ENCODE peak calls at places on chromosomes 3 and 15, in nine cellular contexts. One of them, this sample, is unnamed.

GRCh38 chr3:150544040-150544439 is 2.3 kb downstream of the SERP1 start:
- DNase-seq in Karpas-422: no peak
- DNase-seq in psoas muscle: no peak
- DNase-seq in heart left ventricle: no peak
- DNase-seq in lung: no peak
- DNase-seq in BJ: peak; percentile 49
- DNase-seq in brain microvascular endothelial cell: peak; percentile 33
- DNase-seq in left ventricle myocardium inferior: no peak
- DNase-seq in PC-9: no peak
- DNase-seq in this sample: no peak

GRCh38 chr3:52154135-52155094 is at the start of gene POC1A:
- DNase-seq in Karpas-422: peak; percentile 95
- DNase-seq in psoas muscle: peak; percentile 96
- DNase-seq in heart left ventricle: peak; percentile 97
- DNase-seq in lung: peak; percentile 97
- DNase-seq in BJ: peak; percentile 93
- DNase-seq in brain microvascular endothelial cell: peak; percentile 99
- DNase-seq in left ventricle myocardium inferior: peak; percentile 96
- DNase-seq in PC-9: peak; percentile 93
- DNase-seq in this sample: peak; percentile 57

GRCh38 chr3:177824190-177824786 is 627.0 kb upstream of the TBL1XR1 start:
- DNase-seq in Karpas-422: no peak
- DNase-seq in psoas muscle: peak; percentile 70
- DNase-seq in heart left ventricle: peak; percentile 62
- DNase-seq in lung: peak; percentile 66
- DNase-seq in BJ: no peak
- DNase-seq in brain microvascular endothelial cell: no peak
- DNase-seq in left ventricle myocardium inferior: peak; percentile 50
- DNase-seq in PC-9: peak; percentile 76
- DNase-seq in this sample: no peak

GRCh38 chr15:101215681-101216080 is 36.2 kb downstream of the CHSY1 start:
- DNase-seq in Karpas-422: no peak
- DNase-seq in psoas muscle: no peak
- DNase-seq in heart left ventricle: no peak
- DNase-seq in lung: no peak
- DNase-seq in BJ: no peak
- DNase-seq in brain microvascular endothelial cell: no peak
- DNase-seq in left ventricle myocardium inferior: no peak
- DNase-seq in PC-9: no peak
- DNase-seq in this sample: no peak

GRCh38 chr15:61654918-61655317 is 405.3 kb downstream of the VPS13C start:
- DNase-seq in Karpas-422: no peak
- DNase-seq in psoas muscle: peak; percentile 56
- DNase-seq in heart left ventricle: no peak
- DNase-seq in lung: no peak
- DNase-seq in BJ: no peak
- DNase-seq in brain microvascular endothelial cell: no peak
- DNase-seq in left ventricle myocardium inferior: peak; percentile 16
- DNase-seq in PC-9: no peak
- DNase-seq in this sample: no peak

GRCh38 chr15:34147371-34148140 is 45.7 kb downstream of the PGBD4 start:
- DNase-seq in Karpas-422: no peak
- DNase-seq in psoas muscle: no peak
- DNase-seq in heart left ventricle: no peak
- DNase-seq in lung: no peak
- DNase-seq in BJ: no peak
- DNase-seq in brain microvascular endothelial cell: peak; percentile 35
- DNase-seq in left ventricle myocardium inferior: no peak
- DNase-seq in PC-9: no peak
- DNase-seq in this sample: no peak

GRCh38 chr3:73622135-73622534 is 2.6 kb downstream of the PDZRN3 start:
- DNase-seq in Karpas-422: no peak
- DNase-seq in psoas muscle: peak; percentile 44
- DNase-seq in heart left ventricle: peak; percentile 90
- DNase-seq in lung: no peak
- DNase-seq in BJ: no peak
- DNase-seq in brain microvascular endothelial cell: no peak
- DNase-seq in left ventricle myocardium inferior: peak; percentile 78
- DNase-seq in PC-9: no peak
- DNase-seq in this sample: no peak

GRCh38 chr3:44885618-44886017 is 11.2 kb downstream of the TGM4 start:
- DNase-seq in Karpas-422: no peak
- DNase-seq in psoas muscle: no peak
- DNase-seq in heart left ventricle: no peak
- DNase-seq in lung: no peak
- DNase-seq in BJ: peak; percentile 56
- DNase-seq in brain microvascular endothelial cell: peak; percentile 98
- DNase-seq in left ventricle myocardium inferior: no peak
- DNase-seq in PC-9: peak; percentile 88
- DNase-seq in this sample: no peak

GRCh38 chr3:11651900-11652299 is 8.2 kb upstream of the VGLL4 start:
- DNase-seq in Karpas-422: peak; percentile 82
- DNase-seq in psoas muscle: no peak
- DNase-seq in heart left ventricle: no peak
- DNase-seq in lung: no peak
- DNase-seq in BJ: no peak
- DNase-seq in brain microvascular endothelial cell: no peak
- DNase-seq in left ventricle myocardium inferior: no peak
- DNase-seq in PC-9: no peak
- DNase-seq in this sample: no peak

GRCh38 chr15:86611392-86612040 is 531.8 kb downstream of the AGBL1 start:
- DNase-seq in Karpas-422: no peak
- DNase-seq in psoas muscle: no peak
- DNase-seq in heart left ventricle: no peak
- DNase-seq in lung: no peak
- DNase-seq in BJ: no peak
- DNase-seq in brain microvascular endothelial cell: no peak
- DNase-seq in left ventricle myocardium inferior: no peak
- DNase-seq in PC-9: no peak
- DNase-seq in this sample: no peak

GRCh38 chr3:133377396-133377795 is 22.5 kb upstream of the BFSP2 start:
- DNase-seq in Karpas-422: peak; percentile 79
- DNase-seq in psoas muscle: no peak
- DNase-seq in heart left ventricle: no peak
- DNase-seq in lung: no peak
- DNase-seq in BJ: no peak
- DNase-seq in brain microvascular endothelial cell: peak; percentile 53
- DNase-seq in left ventricle myocardium inferior: no peak
- DNase-seq in PC-9: no peak
- DNase-seq in this sample: peak; percentile 7

GRCh38 chr15:49187537-49188245 is 17.6 kb downstream of the GALK2 start:
- DNase-seq in Karpas-422: no peak
- DNase-seq in psoas muscle: no peak
- DNase-seq in heart left ventricle: no peak
- DNase-seq in lung: no peak
- DNase-seq in BJ: no peak
- DNase-seq in brain microvascular endothelial cell: peak; percentile 13
- DNase-seq in left ventricle myocardium inferior: no peak
- DNase-seq in PC-9: no peak
- DNase-seq in this sample: no peak

GRCh38 chr3:12004741-12005513 is 739 bp downstream of the SYN2 start:
- DNase-seq in Karpas-422: no peak
- DNase-seq in psoas muscle: no peak
- DNase-seq in heart left ventricle: no peak
- DNase-seq in lung: no peak
- DNase-seq in BJ: no peak
- DNase-seq in brain microvascular endothelial cell: no peak
- DNase-seq in left ventricle myocardium inferior: no peak
- DNase-seq in PC-9: no peak
- DNase-seq in this sample: no peak

GRCh38 chr3:191235331-191236314 is 36.6 kb downstream of the OSTN start:
- DNase-seq in Karpas-422: no peak
- DNase-seq in psoas muscle: no peak
- DNase-seq in heart left ventricle: no peak
- DNase-seq in lung: no peak
- DNase-seq in BJ: peak; percentile 34
- DNase-seq in brain microvascular endothelial cell: peak; percentile 55
- DNase-seq in left ventricle myocardium inferior: no peak
- DNase-seq in PC-9: no peak
- DNase-seq in this sample: no peak

GRCh38 chr15:65730560-65731172 is 61.4 kb downstream of the DENND4A start:
- DNase-seq in Karpas-422: no peak
- DNase-seq in psoas muscle: no peak
- DNase-seq in heart left ventricle: no peak
- DNase-seq in lung: no peak
- DNase-seq in BJ: no peak
- DNase-seq in brain microvascular endothelial cell: no peak
- DNase-seq in left ventricle myocardium inferior: no peak
- DNase-seq in PC-9: no peak
- DNase-seq in this sample: no peak

GRCh38 chr15:57610130-57610529 is 18.4 kb downstream of the MYZAP start:
- DNase-seq in Karpas-422: no peak
- DNase-seq in psoas muscle: peak; percentile 58
- DNase-seq in heart left ventricle: peak; percentile 91
- DNase-seq in lung: no peak
- DNase-seq in BJ: peak; percentile 94
- DNase-seq in brain microvascular endothelial cell: peak; percentile 79
- DNase-seq in left ventricle myocardium inferior: peak; percentile 73
- DNase-seq in PC-9: peak; percentile 52
- DNase-seq in this sample: no peak

GRCh38 chr3:27216955-27217552 is 152.1 kb downstream of the NEK10 start:
- DNase-seq in Karpas-422: no peak
- DNase-seq in psoas muscle: no peak
- DNase-seq in heart left ventricle: no peak
- DNase-seq in lung: no peak
- DNase-seq in BJ: no peak
- DNase-seq in brain microvascular endothelial cell: peak; percentile 63
- DNase-seq in left ventricle myocardium inferior: no peak
- DNase-seq in PC-9: peak; percentile 7
- DNase-seq in this sample: no peak

GRCh38 chr3:37229291-37229690 is 54.9 kb upstream of the LRRFIP2 start:
- DNase-seq in Karpas-422: no peak
- DNase-seq in psoas muscle: no peak
- DNase-seq in heart left ventricle: no peak
- DNase-seq in lung: no peak
- DNase-seq in BJ: no peak
- DNase-seq in brain microvascular endothelial cell: no peak
- DNase-seq in left ventricle myocardium inferior: no peak
- DNase-seq in PC-9: no peak
- DNase-seq in this sample: no peak

GRCh38 chr15:41307679-41308078 is 24.7 kb downstream of the OIP5 start:
- DNase-seq in Karpas-422: no peak
- DNase-seq in psoas muscle: no peak
- DNase-seq in heart left ventricle: no peak
- DNase-seq in lung: no peak
- DNase-seq in BJ: no peak
- DNase-seq in brain microvascular endothelial cell: no peak
- DNase-seq in left ventricle myocardium inferior: no peak
- DNase-seq in PC-9: no peak
- DNase-seq in this sample: no peak

GRCh38 chr3:105334138-105334882 is 32.4 kb upstream of the ALCAM start:
- DNase-seq in Karpas-422: no peak
- DNase-seq in psoas muscle: no peak
- DNase-seq in heart left ventricle: no peak
- DNase-seq in lung: no peak
- DNase-seq in BJ: no peak
- DNase-seq in brain microvascular endothelial cell: no peak
- DNase-seq in left ventricle myocardium inferior: no peak
- DNase-seq in PC-9: no peak
- DNase-seq in this sample: no peak

GRCh38 chr3:71069797-71070196 is 513.7 kb downstream of the FOXP1 start:
- DNase-seq in Karpas-422: peak; percentile 89
- DNase-seq in psoas muscle: peak; percentile 46
- DNase-seq in heart left ventricle: peak; percentile 70
- DNase-seq in lung: peak; percentile 74
- DNase-seq in BJ: no peak
- DNase-seq in brain microvascular endothelial cell: peak; percentile 53
- DNase-seq in left ventricle myocardium inferior: peak; percentile 51
- DNase-seq in PC-9: peak; percentile 20
- DNase-seq in this sample: no peak

GRCh38 chr3:98966862-98967554 is 65.5 kb upstream of the DCBLD2 start:
- DNase-seq in Karpas-422: no peak
- DNase-seq in psoas muscle: no peak
- DNase-seq in heart left ventricle: no peak
- DNase-seq in lung: no peak
- DNase-seq in BJ: no peak
- DNase-seq in brain microvascular endothelial cell: peak; percentile 36
- DNase-seq in left ventricle myocardium inferior: no peak
- DNase-seq in PC-9: no peak
- DNase-seq in this sample: no peak

GRCh38 chr3:147379651-147380050 is 26.7 kb downstream of the ZIC4 start:
- DNase-seq in Karpas-422: no peak
- DNase-seq in psoas muscle: no peak
- DNase-seq in heart left ventricle: no peak
- DNase-seq in lung: no peak
- DNase-seq in BJ: no peak
- DNase-seq in brain microvascular endothelial cell: no peak
- DNase-seq in left ventricle myocardium inferior: no peak
- DNase-seq in PC-9: no peak
- DNase-seq in this sample: no peak
- H3K27me3 ChIP-seq in Karpas-422: no peaks in the 10 kb centered on the region
- H3K27me3 ChIP-seq in psoas muscle: peaks cover 10% of the 10 kb centered on the region
- H3K27me3 ChIP-seq in heart left ventricle: peaks cover 100% of the 10 kb centered on the region
- H3K27me3 ChIP-seq in lung: peaks cover 32% of the 10 kb centered on the region
- H3K27me3 ChIP-seq in BJ: peaks cover 35% of the 10 kb centered on the region
- H3K27me3 ChIP-seq in brain microvascular endothelial cell: no peaks in the 10 kb centered on the region
- H3K27me3 ChIP-seq in left ventricle myocardium inferior: peaks cover 100% of the 10 kb centered on the region
- H3K27me3 ChIP-seq in PC-9: no peaks in the 10 kb centered on the region
- H3K27me3 ChIP-seq in this sample: peaks cover 47% of the 10 kb centered on the region

GRCh38 chr15:69912116-69912515 is 185.6 kb downstream of the TLE3 start:
- DNase-seq in Karpas-422: no peak
- DNase-seq in psoas muscle: no peak
- DNase-seq in heart left ventricle: no peak
- DNase-seq in lung: no peak
- DNase-seq in BJ: no peak
- DNase-seq in brain microvascular endothelial cell: no peak
- DNase-seq in left ventricle myocardium inferior: no peak
- DNase-seq in PC-9: no peak
- DNase-seq in this sample: no peak
- H3K27me3 ChIP-seq in Karpas-422: no peaks in the 10 kb centered on the region
- H3K27me3 ChIP-seq in psoas muscle: no peaks in the 10 kb centered on the region
- H3K27me3 ChIP-seq in heart left ventricle: no peaks in the 10 kb centered on the region
- H3K27me3 ChIP-seq in lung: no peaks in the 10 kb centered on the region
- H3K27me3 ChIP-seq in BJ: peaks cover 4% of the 10 kb centered on the region
- H3K27me3 ChIP-seq in brain microvascular endothelial cell: peaks cover 4% of the 10 kb centered on the region
- H3K27me3 ChIP-seq in left ventricle myocardium inferior: peaks cover 79% of the 10 kb centered on the region
- H3K27me3 ChIP-seq in PC-9: no peaks in the 10 kb centered on the region
- H3K27me3 ChIP-seq in this sample: no peaks in the 10 kb centered on the region

DNA sequence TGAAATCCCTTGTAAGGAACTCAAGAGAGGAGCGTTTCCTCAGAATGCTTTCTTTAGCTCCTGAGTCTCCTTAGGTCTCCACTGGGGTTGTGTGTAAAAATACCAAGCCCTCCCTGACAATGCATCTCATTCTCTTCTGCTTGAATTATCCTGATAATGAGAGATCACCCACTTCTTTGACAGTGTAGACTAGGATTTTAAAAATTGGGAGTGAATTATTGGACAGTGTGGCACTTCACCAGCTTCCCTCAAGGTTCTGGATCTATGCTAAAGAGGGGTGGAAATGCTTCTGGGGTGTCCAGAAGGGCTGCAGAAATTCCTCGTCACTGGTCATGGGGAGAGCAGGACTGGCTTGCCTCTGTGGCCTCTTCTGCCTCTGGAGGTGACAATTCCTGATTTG is 41.8 kb upstream of the POLG start:
- DNase-seq in Karpas-422: no peak
- DNase-seq in psoas muscle: no peak
- DNase-seq in heart left ventricle: no peak
- DNase-seq in lung: no peak
- DNase-seq in BJ: no peak
- DNase-seq in brain microvascular endothelial cell: no peak
- DNase-seq in left ventricle myocardium inferior: no peak
- DNase-seq in PC-9: no peak
- DNase-seq in this sample: no peak
- H3K27me3 ChIP-seq in Karpas-422: no peaks in the 10 kb centered on the region
- H3K27me3 ChIP-seq in psoas muscle: peaks cover 38% of the 10 kb centered on the region
- H3K27me3 ChIP-seq in heart left ventricle: peaks cover 100% of the 10 kb centered on the region
- H3K27me3 ChIP-seq in lung: peaks cover 3% of the 10 kb centered on the region
- H3K27me3 ChIP-seq in BJ: peaks cover 79% of the 10 kb centered on the region
- H3K27me3 ChIP-seq in brain microvascular endothelial cell: peaks cover 96% of the 10 kb centered on the region
- H3K27me3 ChIP-seq in left ventricle myocardium inferior: peaks cover 100% of the 10 kb centered on the region
- H3K27me3 ChIP-seq in PC-9: no peaks in the 10 kb centered on the region
- H3K27me3 ChIP-seq in this sample: peaks cover 96% of the 10 kb centered on the region

GRCh38 chr3:14898929-14899328 is 48.5 kb upstream of the NR2C2 start:
- DNase-seq in Karpas-422: no peak
- DNase-seq in psoas muscle: no peak
- DNase-seq in heart left ventricle: no peak
- DNase-seq in lung: no peak
- DNase-seq in BJ: no peak
- DNase-seq in brain microvascular endothelial cell: no peak
- DNase-seq in left ventricle myocardium inferior: no peak
- DNase-seq in PC-9: no peak
- DNase-seq in this sample: no peak
- H3K27me3 ChIP-seq in Karpas-422: no peaks in the 10 kb centered on the region
- H3K27me3 ChIP-seq in psoas muscle: no peaks in the 10 kb centered on the region
- H3K27me3 ChIP-seq in heart left ventricle: no peaks in the 10 kb centered on the region
- H3K27me3 ChIP-seq in lung: no peaks in the 10 kb centered on the region
- H3K27me3 ChIP-seq in BJ: no peaks in the 10 kb centered on the region
- H3K27me3 ChIP-seq in brain microvascular endothelial cell: no peaks in the 10 kb centered on the region
- H3K27me3 ChIP-seq in left ventricle myocardium inferior: peaks cover 20% of the 10 kb centered on the region
- H3K27me3 ChIP-seq in PC-9: peaks cover 13% of the 10 kb centered on the region
- H3K27me3 ChIP-seq in this sample: no peaks in the 10 kb centered on the region